ENCODE peak calls at places on chromosomes 7 and 10, in eight cellular contexts. One of them, this sample, is unnamed.

GRCh38 chr10:43627942-43628341 is 20.7 kb downstream of the ZNF32 start:
- DNase-seq in ovary: no peak
- DNase-seq in A549: no peak
- DNase-seq in spleen: no peak
- DNase-seq in heart left ventricle: no peak
- DNase-seq in Peyer's patch: no peak
- DNase-seq in uterus: no peak
- DNase-seq in thyroid gland: no peak
- DNase-seq in this sample: no peak

GRCh38 chr7:121286742-121287699 is 41.8 kb upstream of the WNT16 start:
- DNase-seq in ovary: no peak
- DNase-seq in A549: no peak
- DNase-seq in spleen: no peak
- DNase-seq in heart left ventricle: no peak
- DNase-seq in Peyer's patch: no peak
- DNase-seq in uterus: no peak
- DNase-seq in thyroid gland: no peak
- DNase-seq in this sample: no peak

GRCh38 chr7:25765110-25765509 is 386.9 kb upstream of the NFE2L3 start:
- DNase-seq in ovary: no peak
- DNase-seq in A549: no peak
- DNase-seq in spleen: no peak
- DNase-seq in heart left ventricle: no peak
- DNase-seq in Peyer's patch: no peak
- DNase-seq in uterus: no peak
- DNase-seq in thyroid gland: no peak
- DNase-seq in this sample: no peak

GRCh38 chr10:69222157-69223027 is 2.3 kb downstream of the HKDC1 start:
- DNase-seq in ovary: no peak
- DNase-seq in A549: peak; percentile 73
- DNase-seq in spleen: peak; percentile 85
- DNase-seq in heart left ventricle: no peak
- DNase-seq in Peyer's patch: peak; percentile 90
- DNase-seq in uterus: no peak
- DNase-seq in thyroid gland: peak; percentile 60
- DNase-seq in this sample: no peak

GRCh38 chr7:12297709-12298108 is 86.6 kb downstream of the TMEM106B start:
- DNase-seq in ovary: no peak
- DNase-seq in A549: no peak
- DNase-seq in spleen: no peak
- DNase-seq in heart left ventricle: no peak
- DNase-seq in Peyer's patch: no peak
- DNase-seq in uterus: no peak
- DNase-seq in thyroid gland: no peak
- DNase-seq in this sample: no peak

GRCh38 chr7:111678986-111679385 is 116.7 kb upstream of the IMMP2L start:
- DNase-seq in ovary: no peak
- DNase-seq in A549: no peak
- DNase-seq in spleen: no peak
- DNase-seq in heart left ventricle: no peak
- DNase-seq in Peyer's patch: no peak
- DNase-seq in uterus: no peak
- DNase-seq in thyroid gland: no peak
- DNase-seq in this sample: no peak

GRCh38 chr7:134778941-134779740 is at the start of gene CALD1:
- DNase-seq in ovary: peak; percentile 75
- DNase-seq in A549: peak; percentile 89
- DNase-seq in spleen: no peak
- DNase-seq in heart left ventricle: peak; percentile 82
- DNase-seq in Peyer's patch: peak; percentile 27
- DNase-seq in uterus: peak; percentile 83
- DNase-seq in thyroid gland: peak; percentile 72
- DNase-seq in this sample: peak; percentile 69

GRCh38 chr7:426510-426909 is 93.1 kb downstream of the PDGFA start:
- DNase-seq in ovary: no peak
- DNase-seq in A549: no peak
- DNase-seq in spleen: peak; percentile 58
- DNase-seq in heart left ventricle: no peak
- DNase-seq in Peyer's patch: no peak
- DNase-seq in uterus: no peak
- DNase-seq in thyroid gland: no peak
- DNase-seq in this sample: no peak

GRCh38 chr7:106693659-106694353 is 32.8 kb upstream of the CCDC71L start:
- DNase-seq in ovary: no peak
- DNase-seq in A549: no peak
- DNase-seq in spleen: no peak
- DNase-seq in heart left ventricle: no peak
- DNase-seq in Peyer's patch: no peak
- DNase-seq in uterus: no peak
- DNase-seq in thyroid gland: no peak
- DNase-seq in this sample: no peak

GRCh38 chr10:33553951-33554571 is 219.6 kb upstream of the NRP1 start:
- DNase-seq in ovary: no peak
- DNase-seq in A549: no peak
- DNase-seq in spleen: no peak
- DNase-seq in heart left ventricle: no peak
- DNase-seq in Peyer's patch: no peak
- DNase-seq in uterus: no peak
- DNase-seq in thyroid gland: no peak
- DNase-seq in this sample: no peak

GRCh38 chr7:113289140-113289740 is 170.9 kb upstream of the SMIM30 start:
- DNase-seq in ovary: no peak
- DNase-seq in A549: peak; percentile 35
- DNase-seq in spleen: no peak
- DNase-seq in heart left ventricle: peak; percentile 28
- DNase-seq in Peyer's patch: no peak
- DNase-seq in uterus: no peak
- DNase-seq in thyroid gland: no peak
- DNase-seq in this sample: no peak

GRCh38 chr7:45156516-45157272 is 897 bp upstream of the RAMP3 start:
- DNase-seq in ovary: no peak
- DNase-seq in A549: no peak
- DNase-seq in spleen: peak; percentile 51
- DNase-seq in heart left ventricle: peak; percentile 23
- DNase-seq in Peyer's patch: no peak
- DNase-seq in uterus: no peak
- DNase-seq in thyroid gland: no peak
- DNase-seq in this sample: no peak
- H3K4me3 ChIP-seq in ovary: no peak overlapping the region
- H3K4me3 ChIP-seq in A549: no peak overlapping the region
- H3K4me3 ChIP-seq in spleen: peak overlapping the region; percentile 63
- H3K4me3 ChIP-seq in heart left ventricle: peak overlapping the region; percentile 74
- H3K4me3 ChIP-seq in Peyer's patch: no peak overlapping the region
- H3K4me3 ChIP-seq in uterus: no peak overlapping the region
- H3K4me3 ChIP-seq in thyroid gland: no peak overlapping the region
- H3K4me3 ChIP-seq in this sample: no peak overlapping the region

DNA sequence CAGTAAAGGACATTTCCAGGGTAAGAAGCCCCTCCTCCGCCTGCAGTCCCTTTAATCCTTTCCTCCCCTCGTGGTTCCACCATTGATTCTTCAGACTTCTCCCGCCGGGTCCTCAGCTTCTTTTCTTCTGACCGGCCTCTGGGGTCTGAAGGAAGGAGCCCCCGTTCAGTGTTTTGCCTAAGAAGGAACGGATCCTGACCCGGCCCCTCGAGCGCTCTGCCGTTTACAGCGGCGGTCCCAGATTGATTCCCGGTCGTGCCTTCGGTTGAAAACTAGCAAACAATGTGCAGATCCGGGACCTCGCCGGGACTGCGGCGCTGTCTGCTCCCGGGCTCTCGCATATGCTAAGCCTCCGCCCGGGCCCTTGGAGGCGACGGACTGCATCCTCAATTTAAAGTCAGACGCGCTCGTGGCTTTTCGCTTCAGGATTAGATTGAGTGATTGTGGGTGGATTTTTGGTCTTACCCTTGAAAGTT is 504 bp downstream of the DBF4 start:
- DNase-seq in ovary: peak; percentile 36
- DNase-seq in A549: peak; percentile 62
- DNase-seq in spleen: peak; percentile 93
- DNase-seq in heart left ventricle: peak; percentile 65
- DNase-seq in Peyer's patch: peak; percentile 61
- DNase-seq in uterus: peak; percentile 42
- DNase-seq in thyroid gland: peak; percentile 61
- DNase-seq in this sample: peak; percentile 39
- TF ChIP-seq POLR2A in ovary: no peak
- TF ChIP-seq POLR2A in A549: no peak
- TF ChIP-seq POLR2A in spleen: no peak
- TF ChIP-seq POLR2A in heart left ventricle: no peak
- TF ChIP-seq POLR2A in Peyer's patch: no peak
- TF ChIP-seq POLR2A in uterus: no peak
- TF ChIP-seq POLR2A in thyroid gland: no peak
- TF ChIP-seq POLR2A in this sample: no peak

GRCh38 chr10:54800677-54801480 is at the start of gene PCDH15:
- DNase-seq in ovary: no peak
- DNase-seq in A549: peak; percentile 19
- DNase-seq in spleen: no peak
- DNase-seq in heart left ventricle: peak; percentile 35
- DNase-seq in Peyer's patch: no peak
- DNase-seq in uterus: no peak
- DNase-seq in thyroid gland: peak; percentile 21
- DNase-seq in this sample: no peak
- TF ChIP-seq CTCF in ovary: no peak
- TF ChIP-seq CTCF in A549: no peak
- TF ChIP-seq CTCF in spleen: peak; percentile 30
- TF ChIP-seq CTCF in heart left ventricle: peak; percentile 30
- TF ChIP-seq CTCF in Peyer's patch: no peak
- TF ChIP-seq CTCF in uterus: peak; percentile 17
- TF ChIP-seq CTCF in thyroid gland: no peak
- TF ChIP-seq CTCF in this sample: no peak

GRCh38 chr10:5945561-5946418 is 31.6 kb downstream of the IL15RA start:
- DNase-seq in ovary: peak; percentile 72
- DNase-seq in A549: no peak
- DNase-seq in spleen: peak; percentile 84
- DNase-seq in heart left ventricle: peak; percentile 66
- DNase-seq in Peyer's patch: peak; percentile 27
- DNase-seq in uterus: peak; percentile 81
- DNase-seq in thyroid gland: peak; percentile 35
- DNase-seq in this sample: peak; percentile 93
- H3K4me3 ChIP-seq in ovary: peak overlapping the region; percentile 21
- H3K4me3 ChIP-seq in A549: no peak overlapping the region
- H3K4me3 ChIP-seq in spleen: peak overlapping the region; percentile 57
- H3K4me3 ChIP-seq in heart left ventricle: peak overlapping the region; percentile 45
- H3K4me3 ChIP-seq in Peyer's patch: no peak overlapping the region
- H3K4me3 ChIP-seq in uterus: peak overlapping the region; percentile 7
- H3K4me3 ChIP-seq in thyroid gland: no peak overlapping the region
- H3K4me3 ChIP-seq in this sample: no peak overlapping the region

GRCh38 chr10:27504007-27504890 is at the start of gene RAB18:
- DNase-seq in ovary: peak; percentile 98
- DNase-seq in A549: peak; percentile 97
- DNase-seq in spleen: peak; percentile 100
- DNase-seq in heart left ventricle: peak; percentile 99
- DNase-seq in Peyer's patch: peak; percentile 93
- DNase-seq in uterus: peak; percentile 98
- DNase-seq in thyroid gland: peak; percentile 99
- DNase-seq in this sample: peak; percentile 97
- TF ChIP-seq POLR2A in ovary: peak; percentile 77
- TF ChIP-seq POLR2A in A549: peak; percentile 96
- TF ChIP-seq POLR2A in spleen: peak; percentile 58
- TF ChIP-seq POLR2A in heart left ventricle: no peak
- TF ChIP-seq POLR2A in Peyer's patch: peak; percentile 85
- TF ChIP-seq POLR2A in uterus: peak; percentile 85
- TF ChIP-seq POLR2A in thyroid gland: peak; percentile 49
- TF ChIP-seq POLR2A in this sample: no peak

GRCh38 chr10:102593804-102594079 is 50.5 kb upstream of the TRIM8 start:
- DNase-seq in ovary: no peak
- DNase-seq in A549: no peak
- DNase-seq in spleen: no peak
- DNase-seq in heart left ventricle: no peak
- DNase-seq in Peyer's patch: no peak
- DNase-seq in uterus: no peak
- DNase-seq in thyroid gland: no peak
- DNase-seq in this sample: no peak

GRCh38 chr10:102596506-102596971 is 47.7 kb upstream of the TRIM8 start:
- DNase-seq in ovary: peak; percentile 28
- DNase-seq in A549: peak; percentile 66
- DNase-seq in spleen: no peak
- DNase-seq in heart left ventricle: no peak
- DNase-seq in Peyer's patch: no peak
- DNase-seq in uterus: peak; percentile 48
- DNase-seq in thyroid gland: peak; percentile 56
- DNase-seq in this sample: no peak

GRCh38 chr10:102597131-102597891 is 47.0 kb upstream of the TRIM8 start:
- DNase-seq in ovary: no peak
- DNase-seq in A549: no peak
- DNase-seq in spleen: no peak
- DNase-seq in heart left ventricle: peak; percentile 66
- DNase-seq in Peyer's patch: no peak
- DNase-seq in uterus: no peak
- DNase-seq in thyroid gland: peak; percentile 15
- DNase-seq in this sample: no peak

GRCh38 chr10:102595914-102596313 is 48.4 kb upstream of the TRIM8 start:
- DNase-seq in ovary: no peak
- DNase-seq in A549: no peak
- DNase-seq in spleen: no peak
- DNase-seq in heart left ventricle: no peak
- DNase-seq in Peyer's patch: no peak
- DNase-seq in uterus: no peak
- DNase-seq in thyroid gland: no peak
- DNase-seq in this sample: no peak

DNA sequence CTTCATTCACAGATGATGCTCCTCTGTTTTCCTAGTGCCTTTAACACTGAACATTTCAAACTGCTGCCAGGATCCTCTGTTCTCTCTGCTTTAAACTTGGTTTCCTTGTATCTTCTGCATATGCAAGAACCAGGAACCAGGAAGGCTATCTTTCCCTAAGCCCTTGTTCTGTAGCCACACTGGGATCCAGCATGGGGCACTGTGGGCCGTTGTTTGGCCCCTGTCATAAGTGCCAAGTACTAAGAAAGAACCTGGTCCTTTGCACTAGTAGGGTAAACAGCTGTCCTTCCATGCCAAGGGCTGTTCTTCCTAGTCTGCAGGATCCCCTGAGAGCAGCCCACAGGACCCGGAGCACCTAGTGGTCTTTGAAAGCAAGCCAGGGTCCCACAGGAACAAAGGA is 49.0 kb upstream of the TRIM8 start:
- DNase-seq in ovary: no peak
- DNase-seq in A549: no peak
- DNase-seq in spleen: no peak
- DNase-seq in heart left ventricle: no peak
- DNase-seq in Peyer's patch: no peak
- DNase-seq in uterus: no peak
- DNase-seq in thyroid gland: no peak
- DNase-seq in this sample: no peak
- TF ChIP-seq CTCF in ovary: no peak
- TF ChIP-seq CTCF in A549: no peak
- TF ChIP-seq CTCF in spleen: no peak
- TF ChIP-seq CTCF in heart left ventricle: no peak
- TF ChIP-seq CTCF in Peyer's patch: no peak
- TF ChIP-seq CTCF in uterus: no peak
- TF ChIP-seq CTCF in thyroid gland: no peak
- TF ChIP-seq CTCF in this sample: no peak

DNA sequence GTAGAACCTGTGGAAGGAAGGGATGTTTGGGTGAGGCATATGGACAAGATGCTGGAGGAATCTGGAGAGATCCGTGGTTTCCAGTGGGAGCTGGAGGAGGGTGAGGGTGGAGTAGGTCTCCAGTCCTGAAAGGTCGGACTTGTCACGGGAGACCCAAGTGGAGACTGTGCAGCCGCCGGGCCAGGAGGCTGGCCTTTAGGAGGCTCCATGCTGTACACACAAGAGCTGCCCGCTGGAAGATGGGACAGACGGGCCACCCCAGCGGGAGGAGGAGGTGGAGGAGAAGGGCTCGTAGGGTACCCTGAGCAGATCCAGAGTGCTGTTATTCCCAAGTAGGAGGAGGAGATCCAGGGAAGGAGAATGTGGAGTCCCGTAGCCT is 106.7 kb downstream of the NKX6-2 start:
- DNase-seq in ovary: no peak
- DNase-seq in A549: no peak
- DNase-seq in spleen: peak; percentile 68
- DNase-seq in heart left ventricle: no peak
- DNase-seq in Peyer's patch: no peak
- DNase-seq in uterus: peak; percentile 8
- DNase-seq in thyroid gland: no peak
- DNase-seq in this sample: peak; percentile 46
- H3K4me3 ChIP-seq in ovary: no peak overlapping the region
- H3K4me3 ChIP-seq in A549: no peak overlapping the region
- H3K4me3 ChIP-seq in spleen: no peak overlapping the region
- H3K4me3 ChIP-seq in heart left ventricle: no peak overlapping the region
- H3K4me3 ChIP-seq in Peyer's patch: no peak overlapping the region
- H3K4me3 ChIP-seq in uterus: no peak overlapping the region
- H3K4me3 ChIP-seq in thyroid gland: no peak overlapping the region
- H3K4me3 ChIP-seq in this sample: no peak overlapping the region